ENCODE peak calls at places on chromosomes 16 and 17, in nine cellular contexts. C, S, F, O, E, A, J, K and I are unnamed samples.

GRCh38 chr17:16407911-16408588 is 7.3 kb upstream of the TRPV2 start:
- DNase-seq in A (no peak), J (peak), K (no peak), C (peak), F (peak), E (peak), O (peak), S (peak), I (no peak)

GRCh38 chr16:4117250-4117578 is 972 bp upstream of the ADCY9 start:
- DNase-seq in C (no peak), A (no peak), S (no peak), F (no peak), E (no peak), O (no peak), K (no peak), J (no peak), I (no peak)

GRCh38 chr16:4415538-4416199 is 727 bp downstream of the CORO7 start:
- DNase-seq in C (no peak), E (peak), O (no peak), K (no peak), A (peak), S (peak), J (no peak), F (peak), I (peak)

GRCh38 chr16:72848759-72849664 is 198.9 kb downstream of the ZFHX3 start:
- DNase-seq in S (peak), F (no peak), E (no peak), K (no peak), C (peak), A (no peak), O (no peak), J (peak), I (peak)

GRCh38 chr17:27651411-27652345 is 20.7 kb downstream of the LGALS9 start:
- DNase-seq in A (peak), J (peak), F (peak), K (no peak), S (peak), O (no peak), C (peak), E (peak), I (peak)

GRCh38 chr17:79340771-79341528 is 266.3 kb downstream of the ENGASE start:
- DNase-seq in J (no peak), K (no peak), E (no peak), C (no peak), A (no peak), F (no peak), O (peak), S (no peak), I (no peak)

GRCh38 chr16:58264007-58264406 is 30.8 kb downstream of the PRSS54 start:
- DNase-seq in F (no peak), O (no peak), E (no peak), A (no peak), J (no peak), C (no peak), S (no peak), K (no peak), I (no peak)

GRCh38 chr17:17780941-17781590 is 55.7 kb downstream of the SREBF1 start:
- DNase-seq in A (peak), F (peak), K (no peak), E (no peak), O (no peak), C (peak), J (no peak), S (peak), I (no peak)

GRCh38 chr17:4635823-4636375 is 5.6 kb downstream of the ALOX15 start:
- DNase-seq in E (no peak), F (no peak), A (peak), S (no peak), C (no peak), K (no peak), J (peak), O (peak), I (no peak)

GRCh38 chr17:59669411-59669810 is 37.8 kb downstream of the PTRH2 start:
- DNase-seq in O (peak), F (no peak), E (no peak), S (no peak), C (no peak), A (no peak), K (no peak), J (no peak), I (no peak)

GRCh38 chr17:33777674-33778073 is 477.4 kb upstream of the CCL2 start:
- DNase-seq in E (no peak), A (no peak), K (no peak), J (no peak), F (no peak), C (no peak), O (no peak), S (no peak), I (no peak)

GRCh38 chr16:52861614-52862022 is 191.1 kb downstream of the CHD9NB start:
- DNase-seq in S (peak), A (peak), E (no peak), C (peak), O (no peak), J (no peak), K (no peak), F (peak), I (no peak)

GRCh38 chr16:52251495-52251894 is 295.4 kb downstream of the TOX3 start:
- DNase-seq in F (no peak), A (peak), C (no peak), J (no peak), O (no peak), E (no peak), S (no peak), K (no peak), I (no peak)

GRCh38 chr16:56789360-56789759 is 59.4 kb downstream of the NUP93 start:
- DNase-seq in S (peak), O (no peak), F (peak), C (peak), J (peak), A (peak), K (no peak), E (peak), I (peak)

GRCh38 chr16:2962334-2963073 is 1.6 kb upstream of the KREMEN2 start:
- DNase-seq in O (no peak), F (no peak), E (no peak), S (no peak), J (no peak), C (no peak), K (no peak), A (no peak), I (no peak)

GRCh38 chr17:47763913-47764582 is 31.0 kb downstream of the TBX21 start:
- DNase-seq in F (no peak), O (no peak), J (no peak), C (no peak), A (no peak), E (no peak), K (no peak), S (no peak), I (no peak)

GRCh38 chr17:19456016-19456927 is 45.2 kb downstream of the RNF112 start:
- DNase-seq in O (no peak), E (no peak), A (no peak), J (no peak), F (no peak), C (no peak), K (no peak), S (no peak), I (no peak)

GRCh38 chr16:14307623-14308356 is 236.7 kb downstream of the MRTFB start:
- DNase-seq in S (peak), A (peak), C (no peak), E (no peak), J (no peak), O (no peak), F (no peak), K (no peak), I (no peak)

GRCh38 chr16:78480588-78480987 is 381.1 kb downstream of the WWOX start:
- DNase-seq in J (no peak), F (no peak), K (no peak), O (no peak), E (no peak), S (no peak), C (no peak), A (no peak), I (no peak)

GRCh38 chr16:78479723-78480122 is 380.3 kb downstream of the WWOX start:
- DNase-seq in J (no peak), K (no peak), O (no peak), F (no peak), E (no peak), A (no peak), S (no peak), C (no peak), I (no peak)

GRCh38 chr16:78483124-78483992 is 383.9 kb downstream of the WWOX start:
- DNase-seq in J (no peak), S (no peak), A (peak), F (no peak), K (no peak), C (no peak), O (no peak), E (no peak), I (no peak)

GRCh38 chr16:78474762-78475161 is 375.3 kb downstream of the WWOX start:
- DNase-seq in A (no peak), S (no peak), K (no peak), O (no peak), C (no peak), J (no peak), F (no peak), E (no peak), I (no peak)

DNA sequence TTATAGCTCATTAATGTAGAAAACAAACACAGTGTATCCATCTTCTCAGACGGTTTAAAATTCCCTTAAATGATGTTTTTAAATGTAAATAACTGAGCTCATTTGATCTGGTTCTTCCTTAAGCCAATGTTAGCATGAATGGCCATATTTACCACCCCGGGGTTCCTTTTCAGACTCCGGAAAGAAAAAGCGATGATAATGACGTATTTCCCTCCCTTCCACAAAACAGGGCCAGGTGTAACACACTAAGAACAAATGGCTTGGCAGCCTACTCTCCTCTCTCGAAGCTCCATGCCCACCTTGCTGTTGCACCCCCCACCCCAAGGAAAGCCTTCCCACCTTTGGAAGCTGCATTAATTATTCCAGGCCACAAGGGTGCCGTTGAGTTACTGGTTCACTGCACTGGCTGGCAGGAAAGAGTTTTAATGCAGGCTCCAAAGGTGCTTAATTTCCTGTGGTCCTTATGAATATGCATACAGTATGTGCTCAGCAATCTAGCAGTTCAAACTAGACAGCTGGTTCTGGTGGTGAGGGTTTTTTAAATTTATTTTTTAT is 378.9 kb downstream of the WWOX start:
- DNase-seq in S (peak), E (peak), O (no peak), K (no peak), C (peak), F (no peak), A (no peak), J (no peak), I (no peak)
- TF ChIP-seq CTCF in S (peak), E (peak), O (peak), K (peak), C (peak), F (no peak), A (no peak), J (no peak), I (peak)

GRCh38 chr17:49809056-49809455 is 20.6 kb downstream of the KAT7 start:
- DNase-seq in J (no peak), A (no peak), K (no peak), O (no peak), E (no peak), F (no peak), C (no peak), S (no peak), I (no peak)
- TF ChIP-seq CTCF in J (no peak), A (no peak), K (no peak), O (no peak), E (no peak), F (no peak), C (no peak), S (no peak), I (no peak)

DNA sequence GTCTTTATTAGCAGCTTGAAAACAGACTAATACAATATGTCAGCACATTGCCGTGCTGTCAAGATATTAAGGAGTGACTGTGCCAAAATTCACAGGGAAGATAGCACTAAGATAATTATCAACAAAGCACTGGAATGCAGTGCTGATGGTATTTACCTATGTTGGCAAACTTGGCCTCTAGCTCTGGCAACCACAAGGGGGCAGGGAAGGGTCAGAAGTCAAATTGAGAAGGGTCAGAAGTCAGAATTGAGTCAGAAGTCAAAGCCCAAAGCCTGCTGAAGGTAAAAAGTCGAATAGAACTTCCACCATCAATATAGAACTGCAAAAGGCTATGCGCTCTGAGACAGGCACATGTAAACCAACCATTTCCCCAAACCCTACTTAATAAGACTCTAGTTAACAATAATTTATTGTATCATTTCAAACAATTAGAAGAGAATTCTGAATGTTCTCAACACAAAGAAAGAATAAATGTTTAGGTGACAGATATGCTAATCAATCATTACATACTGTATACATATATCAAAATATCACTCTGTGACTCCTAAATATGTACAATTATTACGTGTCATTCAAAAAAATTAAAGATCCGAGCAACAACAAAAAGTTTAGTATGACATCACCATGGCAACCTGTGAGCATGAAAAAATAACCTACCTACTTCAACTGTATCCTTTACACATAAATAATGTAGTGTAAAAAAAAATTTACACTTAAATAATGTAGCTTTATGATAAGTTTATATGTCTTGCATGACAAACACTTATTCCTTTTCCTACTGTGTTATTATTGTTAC is 916.1 kb downstream of the KCNJ2 start:
- DNase-seq in J (no peak), C (no peak), K (no peak), E (peak), S (peak), F (peak), A (peak), O (no peak), I (peak)
- TF ChIP-seq CTCF in J (peak), C (peak), K (peak), E (no peak), S (peak), F (peak), A (peak), O (peak), I (peak)

GRCh38 chr16:20332411-20332810 is 5.1 kb upstream of the GP2 start:
- DNase-seq in K (no peak), J (no peak), F (no peak), O (no peak), C (no peak), E (no peak), A (no peak), S (no peak), I (no peak)
- TF ChIP-seq CTCF in K (no peak), J (no peak), F (no peak), O (no peak), C (no peak), E (no peak), A (no peak), S (no peak), I (no peak)

DNA sequence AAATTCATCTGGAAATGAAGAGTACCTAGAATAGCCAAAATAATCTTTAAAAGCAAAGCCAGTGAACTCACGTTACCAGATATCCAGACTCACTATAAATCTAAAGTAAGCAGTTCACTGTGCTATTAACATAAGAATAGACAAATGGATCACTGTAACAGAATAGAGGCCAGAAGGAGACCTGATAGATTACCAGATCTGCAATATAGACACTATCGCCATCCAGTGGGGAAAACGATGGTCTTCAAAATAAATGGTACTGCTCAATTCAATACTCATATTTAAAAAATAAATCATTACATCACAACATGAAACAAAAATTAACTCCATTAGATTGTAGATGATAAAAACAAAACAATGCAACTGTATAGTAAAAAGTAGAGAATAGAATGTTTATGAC is 158.6 kb upstream of the CDH8 start:
- DNase-seq in F (no peak), A (peak), S (peak), K (no peak), J (no peak), O (no peak), E (no peak), C (no peak), I (no peak)
- TF ChIP-seq CTCF in F (no peak), A (peak), S (peak), K (no peak), J (no peak), O (no peak), E (no peak), C (no peak), I (peak)

GRCh38 chr17:41935641-41936040 is 5.2 kb downstream of the ODAD4 start:
- DNase-seq in A (no peak), S (no peak), E (no peak), K (no peak), O (no peak), C (no peak), F (peak), J (no peak), I (no peak)

GRCh38 chr17:41932821-41933389 is 2.5 kb downstream of the ODAD4 start:
- DNase-seq in A (peak), E (no peak), C (no peak), K (no peak), J (no peak), F (no peak), O (no peak), S (no peak), I (no peak)

GRCh38 chr17:41928693-41929251 is 1.6 kb upstream of the ODAD4 start:
- DNase-seq in A (no peak), K (no peak), S (no peak), C (no peak), E (peak), J (no peak), F (no peak), O (no peak), I (no peak)

GRCh38 chr17:41925991-41926590 is 4.3 kb upstream of the ODAD4 start:
- DNase-seq in F (no peak), J (no peak), K (no peak), E (no peak), S (no peak), C (no peak), A (no peak), O (no peak), I (no peak)

DNA sequence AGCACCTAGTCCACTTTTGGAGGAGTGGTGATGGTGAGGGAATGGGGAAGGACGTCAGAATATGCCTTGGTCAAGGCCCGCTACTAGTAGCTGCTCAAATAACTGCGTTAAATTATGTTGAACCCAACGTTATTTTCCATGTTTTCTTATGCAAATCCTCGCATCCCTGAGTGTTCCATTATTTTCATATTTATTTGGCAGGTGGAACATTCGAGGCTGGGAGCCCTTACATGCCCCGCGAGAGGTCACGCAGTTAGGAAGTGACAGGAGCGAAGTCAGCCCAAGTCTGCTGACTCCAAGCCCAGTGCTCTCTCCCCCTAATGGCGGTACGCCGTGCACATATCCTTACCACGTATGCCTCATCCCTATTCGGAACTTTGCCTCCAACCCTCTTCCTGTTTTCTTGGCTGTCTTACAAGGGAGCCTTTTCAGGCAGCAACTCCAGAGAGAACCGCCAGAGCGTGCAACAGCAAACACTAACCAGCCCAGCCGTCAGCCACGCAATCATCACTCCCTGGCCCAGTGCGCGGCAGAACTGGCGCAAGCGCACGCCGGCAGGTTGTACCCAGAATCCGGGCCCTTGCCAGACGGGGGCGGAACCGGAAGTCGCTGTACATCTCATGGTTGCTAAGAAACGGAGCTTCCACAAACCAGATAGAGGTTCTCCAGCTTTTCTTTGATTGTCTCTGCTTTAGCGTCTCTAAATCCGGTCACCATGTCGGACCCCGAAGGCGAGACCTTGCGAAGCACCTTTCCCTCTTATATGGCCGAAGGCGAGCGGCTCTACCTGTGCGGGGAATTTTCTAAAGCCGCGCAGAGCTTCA is at the start of gene ODAD4:
- DNase-seq in C (peak), J (peak), O (peak), E (peak), A (peak), S (peak), K (peak), F (peak), I (peak)
- TF ChIP-seq CTCF in C (peak), J (peak), O (no peak), E (peak), A (peak), S (peak), K (peak), F (peak), I (peak)

DNA sequence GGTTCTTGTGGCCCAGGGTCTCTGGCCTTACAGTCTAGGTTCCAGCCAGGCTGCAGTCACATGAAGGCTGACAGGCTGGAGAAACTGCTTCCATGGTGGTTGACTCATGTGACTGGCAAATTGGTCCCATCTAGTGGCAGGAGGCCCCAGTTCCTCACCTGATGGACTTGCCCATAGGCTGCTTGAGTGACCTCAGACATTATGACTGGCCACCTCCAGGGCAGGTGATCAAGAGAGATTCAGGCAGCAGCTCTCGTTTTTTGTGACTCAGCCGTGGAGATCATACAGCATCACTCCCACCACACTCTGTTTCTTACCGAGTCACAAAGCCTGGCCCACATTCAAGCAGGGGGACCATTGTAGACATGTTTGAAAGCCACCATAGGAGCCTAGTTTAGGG is 34.5 kb downstream of the SIAH1 start:
- DNase-seq in J (no peak), F (no peak), A (no peak), S (no peak), K (no peak), O (no peak), E (peak), C (no peak), I (no peak)
- TF ChIP-seq CTCF in J (no peak), F (no peak), A (no peak), S (no peak), K (no peak), O (no peak), E (no peak), C (no peak), I (no peak)